ENCODE peak calls at places on chromosomes 3 and 15, in eight cellular contexts. U is lower lobe of right lung, G is hepatocyte, J is neural progenitor cell, H is testis, I is fibroblast of the aortic adventitia, Q is transverse colon, T is AG09309. P is an unnamed sample.

GRCh38 chr3:23873941-23874340 is 42.8 kb downstream of the NKIRAS1 start:
- DNase-seq in U (no peak), G (no peak), J (no peak), H (no peak), I (peak; percentile 60), Q (no peak), T (no peak), P (no peak)

GRCh38 chr3:77563012-77563411 is 523.1 kb downstream of the ROBO2 start:
- DNase-seq in U (no peak), G (no peak), J (no peak), H (no peak), I (no peak), Q (no peak), T (no peak), P (no peak)

GRCh38 chr3:110579841-110580550 is 491.6 kb upstream of the NECTIN3 start:
- DNase-seq in U (no peak), G (no peak), J (no peak), H (no peak), I (peak; percentile 57), Q (no peak), T (no peak), P (no peak)

GRCh38 chr15:66774001-66774814 is 72.2 kb downstream of the SMAD6 start:
- DNase-seq in U (peak; percentile 88), G (peak; percentile 89), J (peak; percentile 95), H (peak; percentile 86), I (peak; percentile 71), Q (peak; percentile 91), T (no peak), P (no peak)

GRCh38 chr15:35545825-35546580 is at the start of gene DPH6:
- DNase-seq in U (peak; percentile 90), G (peak; percentile 90), J (peak; percentile 87), H (peak; percentile 88), I (peak; percentile 82), Q (peak; percentile 82), T (no peak), P (peak; percentile 57)

GRCh38 chr15:62896969-62897486 is 145.5 kb upstream of the TPM1 start:
- DNase-seq in U (peak; percentile 78), G (peak; percentile 90), J (peak; percentile 51), H (peak; percentile 79), I (peak; percentile 99), Q (peak; percentile 83), T (peak; percentile 95), P (no peak)

GRCh38 chr3:193572426-193572908 is 17.8 kb upstream of the ATP13A4 start:
- DNase-seq in U (no peak), G (peak; percentile 83), J (peak; percentile 81), H (peak; percentile 70), I (peak; percentile 74), Q (peak; percentile 58), T (peak; percentile 29), P (no peak)

GRCh38 chr15:57533062-57533735 is 58.5 kb upstream of the MYZAP start:
- DNase-seq in U (no peak), G (no peak), J (no peak), H (no peak), I (no peak), Q (no peak), T (no peak), P (no peak)

GRCh38 chr15:65868546-65869126 is 655 bp upstream of the RAB11A start:
- DNase-seq in U (no peak), G (no peak), J (peak; percentile 39), H (no peak), I (no peak), Q (no peak), T (no peak), P (no peak)

GRCh38 chr3:73687081-73688004 is 62.6 kb upstream of the PDZRN3 start:
- DNase-seq in U (no peak), G (peak; percentile 17), J (no peak), H (no peak), I (peak; percentile 28), Q (no peak), T (peak; percentile 46), P (no peak)

GRCh38 chr3:84961492-84962255 is 2.9 kb downstream of the CADM2 start:
- DNase-seq in U (no peak), G (no peak), J (peak; percentile 60), H (no peak), I (no peak), Q (no peak), T (no peak), P (no peak)

GRCh38 chr3:99639579-99639978 is 1.2 kb downstream of the COL8A1 start:
- DNase-seq in U (no peak), G (no peak), J (no peak), H (no peak), I (no peak), Q (no peak), T (no peak), P (no peak)

GRCh38 chr3:150495563-150496168 is 50.6 kb downstream of the SERP1 start:
- DNase-seq in U (no peak), G (peak; percentile 58), J (peak; percentile 37), H (no peak), I (peak; percentile 79), Q (no peak), T (peak; percentile 11), P (peak; percentile 19)

GRCh38 chr3:72996121-72996472 is 514 bp upstream of the PPP4R2 start:
- DNase-seq in U (peak; percentile 54), G (no peak), J (no peak), H (peak; percentile 41), I (no peak), Q (peak; percentile 61), T (no peak), P (no peak)

GRCh38 chr3:138950006-138950644 is 3.1 kb downstream of the FOXL2NB start:
- DNase-seq in U (no peak), G (peak; percentile 54), J (peak; percentile 77), H (peak; percentile 21), I (no peak), Q (no peak), T (no peak), P (no peak)

GRCh38 chr3:161599702-161600101 is 103.1 kb downstream of the OTOL1 start:
- DNase-seq in U (no peak), G (no peak), J (peak; percentile 26), H (no peak), I (no peak), Q (no peak), T (no peak), P (no peak)

GRCh38 chr15:58748787-58749531 is 548 bp downstream of the ADAM10 start:
- DNase-seq in U (peak; percentile 70), G (peak; percentile 78), J (peak; percentile 89), H (peak; percentile 65), I (peak; percentile 30), Q (peak; percentile 53), T (no peak), P (no peak)

GRCh38 chr15:44537728-44538240 is 837 bp downstream of the EIF3J start:
- DNase-seq in U (no peak), G (peak; percentile 47), J (no peak), H (no peak), I (peak; percentile 48), Q (no peak), T (no peak), P (no peak)
- TF ChIP-seq CTCF in U (no peak), G (no peak), J (peak; percentile 31), H (no peak), I (no peak), Q (no peak), T (no peak), P (no peak)

GRCh38 chr3:181718416-181718815 is 6.7 kb downstream of the SOX2 start:
- DNase-seq in U (no peak), G (no peak), J (no peak), H (no peak), I (no peak), Q (no peak), T (no peak), P (no peak)

GRCh38 chr3:181716916-181717315 is 5.2 kb downstream of the SOX2 start:
- DNase-seq in U (no peak), G (no peak), J (no peak), H (no peak), I (no peak), Q (no peak), T (no peak), P (no peak)

GRCh38 chr3:181715601-181716340 is 4.0 kb downstream of the SOX2 start:
- DNase-seq in U (no peak), G (no peak), J (peak; percentile 91), H (no peak), I (no peak), Q (no peak), T (no peak), P (no peak)

GRCh38 chr3:181719298-181719859 is 7.7 kb downstream of the SOX2 start:
- DNase-seq in U (no peak), G (no peak), J (no peak), H (no peak), I (no peak), Q (no peak), T (no peak), P (no peak)

DNA sequence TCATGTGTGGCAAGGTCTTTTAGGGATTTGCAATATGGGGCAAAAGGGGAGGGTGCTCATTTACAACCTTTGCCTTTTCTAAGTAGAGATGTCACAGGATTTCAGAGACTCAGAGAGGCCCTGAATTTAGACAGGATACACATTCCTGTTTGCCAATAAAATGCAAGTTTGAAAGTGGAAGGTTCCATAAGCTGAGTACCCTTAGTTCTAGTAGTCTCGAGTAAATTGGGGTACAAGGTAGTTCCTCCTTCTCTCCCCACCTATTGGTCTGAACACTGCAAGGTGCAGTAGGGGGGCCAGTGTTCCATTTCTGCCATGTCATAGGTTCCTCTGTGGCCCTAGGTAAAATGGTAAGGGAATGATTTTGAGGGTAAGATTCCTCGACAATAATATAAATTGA is 5.8 kb downstream of the SOX2 start:
- DNase-seq in U (no peak), G (no peak), J (no peak), H (no peak), I (no peak), Q (no peak), T (no peak), P (no peak)
- H3K4me3 ChIP-seq in U (no peak overlapping the region), G (no peak overlapping the region), J (peak overlapping the region; percentile 98), H (no peak overlapping the region), I (no peak overlapping the region), Q (no peak overlapping the region), T (no peak overlapping the region), P (no peak overlapping the region)

GRCh38 chr3:64685331-64685799 is 2.4 kb downstream of the ADAMTS9 start:
- DNase-seq in U (peak; percentile 56), G (peak; percentile 51), J (no peak), H (peak; percentile 41), I (peak; percentile 65), Q (peak; percentile 48), T (no peak), P (no peak)

GRCh38 chr3:64687381-64687780 is 419 bp downstream of the ADAMTS9 start:
- DNase-seq in U (no peak), G (no peak), J (no peak), H (no peak), I (no peak), Q (peak; percentile 8), T (no peak), P (no peak)

GRCh38 chr3:64684715-64685261 is 3.0 kb downstream of the ADAMTS9 start:
- DNase-seq in U (peak; percentile 54), G (peak; percentile 64), J (peak; percentile 66), H (peak; percentile 62), I (peak; percentile 5), Q (peak; percentile 34), T (no peak), P (no peak)

GRCh38 chr3:64686446-64686908 is 1.3 kb downstream of the ADAMTS9 start:
- DNase-seq in U (peak; percentile 76), G (peak; percentile 72), J (peak; percentile 75), H (peak; percentile 35), I (no peak), Q (peak; percentile 39), T (no peak), P (no peak)

GRCh38 chr3:64685800-64686445 is 1.9 kb downstream of the ADAMTS9 start:
- DNase-seq in U (peak; percentile 90), G (peak; percentile 94), J (peak; percentile 95), H (peak; percentile 87), I (peak; percentile 86), Q (peak; percentile 89), T (peak; percentile 67), P (no peak)
- TF ChIP-seq CTCF in U (peak; percentile 33), G (peak; percentile 63), J (peak; percentile 46), H (no peak), I (peak; percentile 17), Q (peak; percentile 10), T (peak; percentile 50), P (no peak)

GRCh38 chr3:141375381-141376301 is 7.3 kb downstream of the ZBTB38 start:
- DNase-seq in U (no peak), G (no peak), J (no peak), H (no peak), I (no peak), Q (no peak), T (no peak), P (no peak)
- H3K4me3 ChIP-seq in U (no peak overlapping the region), G (no peak overlapping the region), J (no peak overlapping the region), H (no peak overlapping the region), I (no peak overlapping the region), Q (no peak overlapping the region), T (no peak overlapping the region), P (no peak overlapping the region)

P was measured in GM12864.